ENCODE peak calls at places on chromosomes 6 and 20, in ten cellular contexts. E, U, K, V, X, O, J, R, B and A are unnamed samples.

GRCh38 chr20:2237059-2237458 is 58.7 kb upstream of the TGM3 start:
- DNase-seq in U (peak), R (peak), O (no peak), X (no peak), J (peak), V (peak), B (peak), E (peak), K (peak), A (no peak)

GRCh38 chr20:37077009-37077408 is 18.8 kb downstream of the RBL1 start:
- DNase-seq in O (no peak), E (no peak), U (no peak), X (no peak), R (no peak), B (no peak), K (no peak), J (no peak), V (no peak), A (no peak)

GRCh38 chr20:49595811-49596545 is 28.0 kb upstream of the PTGIS start:
- DNase-seq in E (peak), O (no peak), B (no peak), U (no peak), X (no peak), V (no peak), K (no peak), J (peak), R (no peak), A (no peak)

GRCh38 chr20:53609501-53610445 is 16.1 kb upstream of the ZNF217 start:
- DNase-seq in K (peak), E (peak), B (peak), J (no peak), O (peak), X (peak), R (peak), V (no peak), U (peak), A (peak)

GRCh38 chr6:40903456-40903855 is 135.6 kb downstream of the UNC5CL start:
- DNase-seq in V (no peak), X (no peak), R (no peak), O (no peak), B (no peak), E (peak), J (no peak), K (no peak), U (no peak), A (no peak)

GRCh38 chr6:167662881-167663205 is 163.9 kb upstream of the AFDN start:
- DNase-seq in R (no peak), J (no peak), U (no peak), K (no peak), O (no peak), X (no peak), E (no peak), V (no peak), B (no peak), A (no peak)

GRCh38 chr20:35870541-35871307 is 83.6 kb downstream of the SCAND1 start:
- DNase-seq in U (no peak), X (no peak), V (no peak), J (no peak), K (no peak), B (no peak), R (no peak), E (peak), O (no peak), A (peak)

GRCh38 chr6:3791526-3792212 is 40.2 kb upstream of the PXDC1 start:
- DNase-seq in X (no peak), O (no peak), E (no peak), U (no peak), K (no peak), B (no peak), V (no peak), R (no peak), J (no peak), A (no peak)

GRCh38 chr6:167547751-167548150 is 222.9 kb downstream of the TTLL2 start:
- DNase-seq in V (no peak), B (no peak), X (no peak), E (peak), J (no peak), O (no peak), K (peak), R (no peak), U (no peak), A (peak)

GRCh38 chr20:59688999-59689398 is 84.7 kb downstream of the PHACTR3 start:
- DNase-seq in K (peak), V (no peak), O (no peak), U (no peak), E (no peak), R (no peak), X (no peak), B (no peak), J (no peak), A (no peak)

GRCh38 chr6:148971027-148971927 is 224.4 kb downstream of the UST start:
- DNase-seq in B (no peak), V (no peak), O (no peak), J (no peak), E (peak), U (no peak), K (no peak), R (no peak), X (no peak), A (peak)

GRCh38 chr6:45808917-45809316 is 206.7 kb downstream of the CLIC5 start:
- DNase-seq in R (no peak), O (no peak), X (no peak), B (no peak), K (no peak), U (no peak), V (no peak), J (no peak), E (no peak), A (no peak)

GRCh38 chr6:129923520-129923919 is 62.4 kb upstream of the TMEM244 start:
- DNase-seq in O (no peak), V (no peak), K (no peak), B (no peak), X (no peak), R (no peak), E (peak), U (no peak), J (no peak), A (peak)

GRCh38 chr6:74167951-74168350 is 471.9 kb downstream of the CD109 start:
- DNase-seq in J (no peak), V (no peak), O (no peak), U (no peak), R (no peak), K (no peak), B (no peak), X (no peak), E (no peak), A (peak)

GRCh38 chr6:154830771-154831170 is 97.6 kb downstream of the SCAF8 start:
- DNase-seq in K (no peak), U (no peak), V (no peak), B (no peak), E (no peak), R (no peak), X (no peak), J (no peak), O (no peak), A (no peak)

GRCh38 chr6:130033999-130034814 is 15.8 kb downstream of the L3MBTL3 start:
- DNase-seq in V (no peak), R (peak), K (no peak), B (peak), J (peak), X (no peak), O (no peak), U (no peak), E (peak), A (peak)

GRCh38 chr20:17645010-17645409 is 37.0 kb downstream of the RRBP1 start:
- DNase-seq in U (peak), R (no peak), J (no peak), B (no peak), V (no peak), O (no peak), X (no peak), K (peak), E (no peak), A (no peak)

GRCh38 chr6:79469381-79470246 is 67.6 kb downstream of the LCA5 start:
- DNase-seq in B (no peak), E (peak), U (no peak), X (no peak), K (no peak), J (no peak), R (no peak), O (no peak), V (no peak), A (peak)

GRCh38 chr6:17012421-17013225 is 89.2 kb upstream of the STMND1 start:
- DNase-seq in O (no peak), U (no peak), B (peak), R (peak), K (no peak), V (peak), E (peak), X (no peak), J (no peak), A (peak)

GRCh38 chr6:23145801-23146200 is 576.4 kb downstream of the HDGFL1 start:
- DNase-seq in E (peak), B (no peak), J (no peak), R (no peak), O (no peak), U (no peak), V (no peak), X (no peak), K (no peak), A (no peak)

GRCh38 chr6:11766589-11767450 is 11.8 kb downstream of the ADTRP start:
- DNase-seq in E (peak), B (peak), O (no peak), K (no peak), J (peak), V (no peak), R (no peak), X (peak), U (no peak), A (peak)

GRCh38 chr6:132020138-132020551 is 69.0 kb upstream of the CCN2 start:
- DNase-seq in E (peak), J (no peak), V (no peak), R (peak), X (no peak), K (peak), B (peak), O (no peak), U (no peak), A (no peak)

GRCh38 chr6:100808638-100809275 is 72.4 kb downstream of the ASCC3 start:
- DNase-seq in O (no peak), R (no peak), K (no peak), E (peak), U (no peak), J (no peak), B (no peak), X (no peak), V (no peak), A (peak)

GRCh38 chr20:50234288-50234687 is 43.7 kb downstream of the CEBPB start:
- DNase-seq in E (no peak), B (no peak), J (no peak), O (no peak), V (no peak), X (no peak), R (no peak), K (no peak), U (no peak), A (no peak)

GRCh38 chr6:53458097-53458866 is 86.6 kb downstream of the GCLC start:
- DNase-seq in B (no peak), V (no peak), X (no peak), U (no peak), R (no peak), J (no peak), O (no peak), E (no peak), K (no peak), A (no peak)

GRCh38 chr20:38181207-38181693 is 16.2 kb upstream of the TGM2 start:
- DNase-seq in B (no peak), X (no peak), V (no peak), K (no peak), R (no peak), E (no peak), J (no peak), O (no peak), U (no peak), A (no peak)

GRCh38 chr20:29878281-29878741 is 1379.2 kb upstream of the DEFB115 start:
- DNase-seq in U (peak), K (no peak), V (no peak), R (peak), J (peak), O (no peak), B (no peak), E (no peak), X (no peak), A (no peak)

GRCh38 chr6:155291291-155291690 is 23.0 kb downstream of the TFB1M start:
- DNase-seq in V (no peak), K (no peak), U (no peak), J (no peak), R (no peak), E (no peak), O (no peak), X (no peak), B (no peak), A (no peak)

GRCh38 chr6:26555505-26556262 is 17.5 kb downstream of the HMGN4 start:
- DNase-seq in U (no peak), X (no peak), V (peak), B (peak), E (peak), O (no peak), R (no peak), K (no peak), J (peak), A (peak)

GRCh38 chr20:4216142-4216735 is 200.9 kb upstream of the RNF24 start:
- DNase-seq in U (no peak), V (no peak), B (no peak), X (no peak), K (no peak), R (no peak), E (peak), J (no peak), O (no peak), A (no peak)

GRCh38 chr6:98977606-98978292 is 30.0 kb upstream of the FBXL4 start:
- DNase-seq in O (no peak), U (no peak), K (no peak), X (no peak), R (no peak), J (no peak), E (no peak), B (no peak), V (no peak), A (no peak)

GRCh38 chr6:152648090-152648489 is 10.9 kb upstream of the SYNE1 start:
- DNase-seq in K (no peak), U (no peak), O (no peak), V (no peak), J (no peak), E (no peak), R (no peak), X (no peak), B (no peak), A (no peak)

GRCh38 chr6:158843751-158844683 is 24.8 kb upstream of the EZR start:
- DNase-seq in U (no peak), B (no peak), R (no peak), J (no peak), K (no peak), E (no peak), V (no peak), X (no peak), O (no peak), A (no peak)

GRCh38 chr6:158661156-158661555 is 11.3 kb downstream of the SYTL3 start:
- DNase-seq in U (no peak), B (no peak), V (no peak), X (no peak), K (no peak), R (no peak), E (no peak), O (no peak), J (no peak), A (no peak)

DNA sequence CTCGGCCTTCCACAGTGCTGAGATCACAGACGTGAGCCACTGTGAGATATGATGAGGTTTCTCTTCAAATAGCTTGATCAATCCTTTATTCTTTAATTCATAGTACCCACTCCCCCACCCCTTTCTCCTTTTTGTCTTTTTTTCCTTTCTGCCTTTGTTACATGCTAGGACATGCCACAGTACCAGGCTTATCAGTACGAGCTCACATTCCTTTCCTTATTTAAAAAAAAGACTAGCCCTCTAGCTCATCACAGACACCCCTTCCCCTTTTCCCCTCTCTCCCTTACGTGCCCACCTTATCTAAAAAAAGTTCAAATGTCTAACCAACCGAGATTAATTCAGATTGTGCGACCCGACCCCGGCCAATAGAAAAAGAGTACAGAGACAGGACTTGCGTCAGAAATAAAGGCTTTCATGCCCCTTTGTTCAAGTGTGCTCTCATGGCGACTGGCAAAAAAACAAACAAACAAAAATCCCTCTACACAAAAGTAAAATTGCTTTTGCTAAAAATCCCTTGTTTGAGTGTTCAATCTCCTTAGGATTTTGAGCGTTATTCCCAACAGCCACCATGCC is 49.2 kb downstream of the MRAP2 start:
- DNase-seq in B (no peak), K (no peak), X (no peak), E (no peak), J (no peak), V (no peak), O (no peak), U (no peak), R (no peak), A (no peak)
- H3K27ac ChIP-seq in B (no peak), K (no peak), X (no peak), E (no peak), J (no peak), V (no peak), O (no peak), U (no peak), R (no peak), A (no peak)

DNA sequence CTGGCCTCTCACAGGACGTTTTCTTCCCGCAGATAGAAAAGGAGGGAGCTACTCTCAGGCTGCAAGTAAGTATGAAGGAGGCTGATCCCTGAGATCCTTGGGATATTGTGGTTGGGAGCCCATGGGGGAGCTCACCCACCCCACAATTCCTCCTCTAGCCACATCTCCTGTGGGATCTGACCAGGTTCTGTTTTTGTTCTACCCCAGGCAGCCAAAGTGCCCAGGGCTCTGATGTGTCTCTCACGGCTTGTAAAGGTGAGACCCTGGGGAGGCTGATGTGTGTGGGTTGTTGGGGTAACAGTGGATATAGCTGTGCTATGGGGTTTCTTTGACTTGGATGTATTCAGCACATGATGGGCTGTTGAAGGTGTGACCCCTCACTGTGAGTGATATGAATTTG is 52.0 kb upstream of the POLR1H start:
- DNase-seq in K (no peak), B (no peak), E (no peak), O (no peak), V (no peak), R (no peak), X (no peak), J (no peak), U (no peak), A (no peak)
- H3K27ac ChIP-seq in K (no peak), B (no peak), E (no peak), O (no peak), V (no peak), R (no peak), X (no peak), J (no peak), U (no peak), A (no peak)

DNA sequence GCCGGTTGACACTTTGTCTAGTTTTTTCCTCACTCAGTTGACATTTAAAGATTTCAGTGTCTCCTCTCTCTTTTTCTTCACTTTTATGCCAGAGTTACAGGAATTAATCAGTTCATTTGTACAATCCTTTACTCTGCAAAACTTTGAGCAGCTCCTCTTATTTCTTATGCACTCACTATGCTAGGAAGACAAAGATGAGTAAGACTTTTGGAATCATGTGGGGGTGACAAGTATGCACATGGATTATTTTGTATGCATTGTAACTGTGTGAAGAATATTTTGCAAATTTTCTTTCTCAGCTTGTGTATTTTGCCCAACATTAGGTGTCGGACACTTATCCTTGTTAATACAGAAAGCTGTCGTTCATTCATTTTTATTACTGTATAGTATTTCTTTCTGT is 88.6 kb downstream of the PPP1R14C start:
- DNase-seq in X (no peak), K (no peak), E (peak), J (no peak), U (no peak), R (no peak), B (no peak), V (no peak), O (no peak), A (no peak)
- H3K27ac ChIP-seq in X (no peak), K (no peak), E (no peak), J (no peak), U (no peak), R (no peak), B (no peak), V (no peak), O (no peak), A (no peak)

GRCh38 chr6:7215798-7216231 is 97.2 kb downstream of the SSR1 start:
- DNase-seq in X (no peak), E (no peak), J (no peak), K (no peak), O (no peak), V (no peak), U (peak), B (no peak), R (no peak), A (no peak)
- H3K27ac ChIP-seq in X (peak), E (no peak), J (no peak), K (peak), O (peak), V (no peak), U (peak), B (no peak), R (no peak), A (no peak)

GRCh38 chr6:5498579-5498899 is 237.2 kb downstream of the FARS2 start:
- DNase-seq in V (no peak), E (no peak), K (no peak), U (no peak), B (no peak), R (no peak), O (no peak), J (no peak), X (no peak), A (no peak)
- H3K27ac ChIP-seq in V (no peak), E (no peak), K (no peak), U (no peak), B (no peak), R (no peak), O (no peak), J (no peak), X (no peak), A (peak)

DNA sequence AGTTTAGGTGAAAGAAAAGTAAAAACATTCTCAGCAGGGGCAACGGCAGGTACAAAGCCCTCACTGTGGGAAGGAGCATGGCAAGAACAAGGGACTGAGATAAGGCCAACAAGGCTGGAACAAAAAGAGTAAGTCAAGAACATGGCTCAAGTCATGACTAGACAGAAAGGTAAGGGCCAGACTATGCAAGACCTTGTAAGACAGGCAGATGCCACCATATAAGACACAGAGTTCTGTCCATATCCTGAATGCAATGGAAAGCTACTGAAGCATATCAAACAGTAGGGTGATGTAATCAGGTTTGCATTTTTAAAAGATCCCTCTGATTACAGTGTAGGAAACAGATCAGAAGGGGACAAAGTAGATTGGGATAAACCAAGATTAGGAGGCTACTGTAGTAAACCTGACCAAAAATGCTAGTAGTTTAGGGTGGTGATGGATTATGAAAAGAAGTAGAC is 5.5 kb downstream of the REV3L start:
- DNase-seq in J (no peak), X (no peak), R (no peak), B (no peak), O (no peak), K (no peak), U (no peak), E (peak), V (no peak), A (peak)
- H3K27ac ChIP-seq in J (peak), X (no peak), R (no peak), B (no peak), O (peak), K (no peak), U (no peak), E (no peak), V (no peak), A (peak)

DNA sequence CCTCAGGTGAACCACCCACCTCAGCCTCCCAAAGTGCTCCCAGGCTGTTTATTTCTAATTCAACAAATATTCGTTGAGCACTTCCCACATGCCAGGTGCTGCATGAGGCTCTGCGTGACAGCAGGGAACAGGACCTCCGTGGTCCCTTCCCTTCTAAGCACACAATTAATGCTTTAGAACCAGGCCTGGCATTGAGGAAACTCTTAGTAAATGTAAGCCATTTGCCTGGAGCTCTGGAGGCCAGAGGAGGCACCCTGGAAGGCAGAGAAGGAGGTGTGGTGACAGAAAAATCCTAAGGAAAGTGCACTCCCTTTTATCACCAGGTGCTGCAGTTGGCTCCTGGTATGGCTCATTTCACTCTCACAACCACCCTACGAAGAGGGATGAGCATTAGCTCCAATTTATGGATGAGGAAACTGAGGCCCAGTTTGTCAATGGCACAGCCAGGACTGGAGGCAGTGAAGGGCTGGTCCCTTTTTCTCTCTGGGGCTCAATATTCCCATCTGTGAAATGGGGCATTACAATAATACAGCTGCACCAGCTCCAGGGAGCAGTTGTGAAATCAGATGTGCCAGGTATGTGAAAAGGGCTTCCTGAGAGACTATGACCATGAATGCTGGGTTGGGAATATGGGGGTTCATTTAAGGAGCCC is 8.1 kb upstream of the ID1 start:
- DNase-seq in X (no peak), K (no peak), O (no peak), R (no peak), U (no peak), V (no peak), E (no peak), B (peak), J (no peak), A (peak)
- H3K27ac ChIP-seq in X (no peak), K (peak), O (peak), R (peak), U (peak), V (no peak), E (peak), B (peak), J (peak), A (no peak)